ENCODE peak calls at places on chromosome 13, in ten cellular contexts. One of them, this sample, is unnamed.

GRCh38 chr13:99062593-99062992 is 84.7 kb upstream of the DOCK9 start:
- DNase-seq in activated naive CD4-positive, alpha-beta T cell: no peak
- DNase-seq in substantia nigra: no peak
- DNase-seq in posterior vena cava: no peak
- DNase-seq in activated naive CD8-positive, alpha-beta T cell treated with anti-CD3 and anti-CD28 coated beads, Interleukin-2, amount 50 U/mL, for 24 hours: no peak
- DNase-seq in T1000: no peak
- DNase-seq in NCI-H2081: peak
- DNase-seq in ACHN: peak
- DNase-seq in fibroblast of lung: peak
- DNase-seq in HS-5: no peak
- DNase-seq in this sample: no peak

GRCh38 chr13:44278164-44278563 is 95.5 kb upstream of the SERP2 start:
- DNase-seq in substantia nigra: no peak
- DNase-seq in NCI-H2081: no peak
- DNase-seq in ACHN: no peak
- DNase-seq in posterior vena cava: no peak
- DNase-seq in HS-5: no peak
- DNase-seq in fibroblast of lung: peak
- DNase-seq in activated naive CD4-positive, alpha-beta T cell: no peak
- DNase-seq in T1000: no peak
- DNase-seq in activated naive CD8-positive, alpha-beta T cell treated with anti-CD3 and anti-CD28 coated beads, Interleukin-2, amount 50 U/mL, for 24 hours: no peak
- DNase-seq in this sample: no peak

GRCh38 chr13:99388334-99388923 is 81.2 kb upstream of the GPR183 start:
- DNase-seq in ACHN: no peak
- DNase-seq in T1000: no peak
- DNase-seq in substantia nigra: no peak
- DNase-seq in activated naive CD8-positive, alpha-beta T cell treated with anti-CD3 and anti-CD28 coated beads, Interleukin-2, amount 50 U/mL, for 24 hours: peak
- DNase-seq in HS-5: no peak
- DNase-seq in posterior vena cava: peak
- DNase-seq in activated naive CD4-positive, alpha-beta T cell: no peak
- DNase-seq in fibroblast of lung: no peak
- DNase-seq in NCI-H2081: no peak
- DNase-seq in this sample: no peak

GRCh38 chr13:51222510-51223283 is 499 bp downstream of the FAM124A start:
- DNase-seq in NCI-H2081: no peak
- DNase-seq in HS-5: no peak
- DNase-seq in T1000: no peak
- DNase-seq in substantia nigra: no peak
- DNase-seq in activated naive CD4-positive, alpha-beta T cell: no peak
- DNase-seq in ACHN: peak
- DNase-seq in posterior vena cava: no peak
- DNase-seq in fibroblast of lung: no peak
- DNase-seq in activated naive CD8-positive, alpha-beta T cell treated with anti-CD3 and anti-CD28 coated beads, Interleukin-2, amount 50 U/mL, for 24 hours: no peak
- DNase-seq in this sample: no peak

GRCh38 chr13:114131581-114132418 is 623 bp downstream of the RASA3 start:
- DNase-seq in T1000: no peak
- DNase-seq in posterior vena cava: peak
- DNase-seq in activated naive CD4-positive, alpha-beta T cell: no peak
- DNase-seq in substantia nigra: no peak
- DNase-seq in fibroblast of lung: peak
- DNase-seq in ACHN: peak
- DNase-seq in HS-5: no peak
- DNase-seq in activated naive CD8-positive, alpha-beta T cell treated with anti-CD3 and anti-CD28 coated beads, Interleukin-2, amount 50 U/mL, for 24 hours: no peak
- DNase-seq in NCI-H2081: no peak
- DNase-seq in this sample: no peak

GRCh38 chr13:76711515-76712182 is 174.6 kb downstream of the KCTD12 start:
- DNase-seq in HS-5: peak
- DNase-seq in activated naive CD8-positive, alpha-beta T cell treated with anti-CD3 and anti-CD28 coated beads, Interleukin-2, amount 50 U/mL, for 24 hours: no peak
- DNase-seq in activated naive CD4-positive, alpha-beta T cell: no peak
- DNase-seq in substantia nigra: no peak
- DNase-seq in posterior vena cava: no peak
- DNase-seq in fibroblast of lung: peak
- DNase-seq in NCI-H2081: no peak
- DNase-seq in T1000: no peak
- DNase-seq in ACHN: peak
- DNase-seq in this sample: no peak

GRCh38 chr13:34179481-34179880 is 361.5 kb downstream of the RFC3 start:
- DNase-seq in HS-5: no peak
- DNase-seq in activated naive CD8-positive, alpha-beta T cell treated with anti-CD3 and anti-CD28 coated beads, Interleukin-2, amount 50 U/mL, for 24 hours: no peak
- DNase-seq in fibroblast of lung: no peak
- DNase-seq in T1000: no peak
- DNase-seq in ACHN: peak
- DNase-seq in activated naive CD4-positive, alpha-beta T cell: no peak
- DNase-seq in posterior vena cava: no peak
- DNase-seq in NCI-H2081: no peak
- DNase-seq in substantia nigra: no peak
- DNase-seq in this sample: no peak

GRCh38 chr13:105997436-105998232 is 537.8 kb downstream of the EFNB2 start:
- DNase-seq in fibroblast of lung: no peak
- DNase-seq in activated naive CD4-positive, alpha-beta T cell: no peak
- DNase-seq in substantia nigra: no peak
- DNase-seq in HS-5: no peak
- DNase-seq in activated naive CD8-positive, alpha-beta T cell treated with anti-CD3 and anti-CD28 coated beads, Interleukin-2, amount 50 U/mL, for 24 hours: no peak
- DNase-seq in NCI-H2081: no peak
- DNase-seq in posterior vena cava: no peak
- DNase-seq in T1000: no peak
- DNase-seq in ACHN: no peak
- DNase-seq in this sample: no peak

GRCh38 chr13:59345316-59345715 is 818.4 kb downstream of the DIAPH3 start:
- DNase-seq in activated naive CD8-positive, alpha-beta T cell treated with anti-CD3 and anti-CD28 coated beads, Interleukin-2, amount 50 U/mL, for 24 hours: no peak
- DNase-seq in substantia nigra: no peak
- DNase-seq in HS-5: no peak
- DNase-seq in activated naive CD4-positive, alpha-beta T cell: no peak
- DNase-seq in fibroblast of lung: peak
- DNase-seq in NCI-H2081: no peak
- DNase-seq in posterior vena cava: no peak
- DNase-seq in ACHN: no peak
- DNase-seq in T1000: no peak
- DNase-seq in this sample: no peak

GRCh38 chr13:109401891-109402290 is 384.5 kb downstream of the IRS2 start:
- DNase-seq in substantia nigra: no peak
- DNase-seq in fibroblast of lung: no peak
- DNase-seq in NCI-H2081: no peak
- DNase-seq in posterior vena cava: no peak
- DNase-seq in T1000: no peak
- DNase-seq in activated naive CD8-positive, alpha-beta T cell treated with anti-CD3 and anti-CD28 coated beads, Interleukin-2, amount 50 U/mL, for 24 hours: no peak
- DNase-seq in HS-5: no peak
- DNase-seq in activated naive CD4-positive, alpha-beta T cell: no peak
- DNase-seq in ACHN: no peak
- DNase-seq in this sample: no peak

GRCh38 chr13:31200636-31200970 is 828 bp downstream of the B3GLCT start:
- DNase-seq in HS-5: no peak
- DNase-seq in substantia nigra: peak
- DNase-seq in fibroblast of lung: peak
- DNase-seq in T1000: no peak
- DNase-seq in ACHN: peak
- DNase-seq in posterior vena cava: peak
- DNase-seq in NCI-H2081: peak
- DNase-seq in activated naive CD8-positive, alpha-beta T cell treated with anti-CD3 and anti-CD28 coated beads, Interleukin-2, amount 50 U/mL, for 24 hours: no peak
- DNase-seq in activated naive CD4-positive, alpha-beta T cell: no peak
- DNase-seq in this sample: no peak

GRCh38 chr13:26623125-26623524 is 65.6 kb downstream of the WASF3 start:
- DNase-seq in NCI-H2081: no peak
- DNase-seq in HS-5: no peak
- DNase-seq in fibroblast of lung: no peak
- DNase-seq in posterior vena cava: no peak
- DNase-seq in substantia nigra: no peak
- DNase-seq in activated naive CD4-positive, alpha-beta T cell: no peak
- DNase-seq in T1000: peak
- DNase-seq in ACHN: no peak
- DNase-seq in activated naive CD8-positive, alpha-beta T cell treated with anti-CD3 and anti-CD28 coated beads, Interleukin-2, amount 50 U/mL, for 24 hours: no peak
- DNase-seq in this sample: no peak

GRCh38 chr13:44575741-44576395 is at the start of gene TSC22D1:
- DNase-seq in activated naive CD8-positive, alpha-beta T cell treated with anti-CD3 and anti-CD28 coated beads, Interleukin-2, amount 50 U/mL, for 24 hours: peak
- DNase-seq in fibroblast of lung: peak
- DNase-seq in activated naive CD4-positive, alpha-beta T cell: no peak
- DNase-seq in posterior vena cava: peak
- DNase-seq in substantia nigra: peak
- DNase-seq in T1000: no peak
- DNase-seq in ACHN: peak
- DNase-seq in HS-5: no peak
- DNase-seq in NCI-H2081: no peak
- DNase-seq in this sample: peak

This sample was measured in RWPE2.